ENCODE peak calls at places on chromosome 21, in six cellular contexts. Y is HCT116, V is K562, N is H1, P is HepG2, K is GM12878. H is an unnamed sample. For H3K4me1, the result is how much of the 10 kb centered on the place peaks cover.

GRCh38 chr21:31235671-31236450 is 108.2 kb downstream of the TIAM1 start:
- DNase-seq in Y (no peak), V (no peak), N (no peak), P (no peak), K (no peak), H (no peak)

GRCh38 chr21:37623689-37624088 is 257.1 kb downstream of the DYRK1A start:
- DNase-seq in Y (no peak), V (no peak), N (no peak), P (no peak), K (no peak), H (no peak)

GRCh38 chr21:32094792-32095191 is 184.1 kb downstream of the MIS18A start:
- DNase-seq in Y (peak), V (no peak), N (no peak), P (no peak), K (no peak), H (no peak)

GRCh38 chr21:43812139-43812821 is 22.9 kb downstream of the RRP1 start:
- DNase-seq in Y (no peak), V (no peak), N (no peak), P (peak), K (no peak), H (no peak)

GRCh38 chr21:46184625-46185555 is 631 bp upstream of the SPATC1L start:
- DNase-seq in Y (peak), V (peak), N (peak), P (peak), K (peak), H (peak)

GRCh38 chr21:38242036-38242435 is 14.8 kb upstream of the KCNJ15 start:
- DNase-seq in Y (no peak), V (no peak), N (no peak), P (no peak), K (no peak), H (no peak)

GRCh38 chr21:32728455-32729237 is 833 bp upstream of the SYNJ1 start:
- DNase-seq in Y (no peak), V (no peak), N (no peak), P (no peak), K (no peak), H (no peak)

GRCh38 chr21:43644609-43645008 is 14.7 kb downstream of the HSF2BP start:
- DNase-seq in Y (no peak), V (no peak), N (no peak), P (no peak), K (no peak), H (no peak)

GRCh38 chr21:32499249-32500055 is 85.9 kb downstream of the TCP10L start:
- DNase-seq in Y (no peak), V (no peak), N (no peak), P (no peak), K (no peak), H (no peak)

GRCh38 chr21:46538262-46538661 is 66.6 kb downstream of the S100B start:
- DNase-seq in Y (no peak), V (no peak), N (no peak), P (no peak), K (no peak), H (no peak)

GRCh38 chr21:17002628-17003027 is 510.2 kb upstream of the CXADR start:
- DNase-seq in Y (no peak), V (no peak), N (no peak), P (no peak), K (no peak), H (no peak)

GRCh38 chr21:16330340-16331319 is 600.8 kb downstream of the USP25 start:
- DNase-seq in Y (peak), V (peak), N (no peak), P (peak), K (no peak), H (peak)

GRCh38 chr21:32137266-32137665 is 141.6 kb downstream of the MIS18A start:
- DNase-seq in Y (no peak), V (no peak), N (no peak), P (no peak), K (peak), H (no peak)

GRCh38 chr21:28688381-28688780 is 304.3 kb downstream of the LTN1 start:
- DNase-seq in Y (no peak), V (no peak), N (no peak), P (no peak), K (no peak), H (no peak)

GRCh38 chr21:38493549-38494253 is 4.6 kb downstream of the ERG start:
- DNase-seq in Y (no peak), V (no peak), N (no peak), P (no peak), K (no peak), H (no peak)

GRCh38 chr21:29296452-29296851 is 2.3 kb upstream of the BACH1 start:
- DNase-seq in Y (no peak), V (no peak), N (no peak), P (no peak), K (no peak), H (no peak)

DNA sequence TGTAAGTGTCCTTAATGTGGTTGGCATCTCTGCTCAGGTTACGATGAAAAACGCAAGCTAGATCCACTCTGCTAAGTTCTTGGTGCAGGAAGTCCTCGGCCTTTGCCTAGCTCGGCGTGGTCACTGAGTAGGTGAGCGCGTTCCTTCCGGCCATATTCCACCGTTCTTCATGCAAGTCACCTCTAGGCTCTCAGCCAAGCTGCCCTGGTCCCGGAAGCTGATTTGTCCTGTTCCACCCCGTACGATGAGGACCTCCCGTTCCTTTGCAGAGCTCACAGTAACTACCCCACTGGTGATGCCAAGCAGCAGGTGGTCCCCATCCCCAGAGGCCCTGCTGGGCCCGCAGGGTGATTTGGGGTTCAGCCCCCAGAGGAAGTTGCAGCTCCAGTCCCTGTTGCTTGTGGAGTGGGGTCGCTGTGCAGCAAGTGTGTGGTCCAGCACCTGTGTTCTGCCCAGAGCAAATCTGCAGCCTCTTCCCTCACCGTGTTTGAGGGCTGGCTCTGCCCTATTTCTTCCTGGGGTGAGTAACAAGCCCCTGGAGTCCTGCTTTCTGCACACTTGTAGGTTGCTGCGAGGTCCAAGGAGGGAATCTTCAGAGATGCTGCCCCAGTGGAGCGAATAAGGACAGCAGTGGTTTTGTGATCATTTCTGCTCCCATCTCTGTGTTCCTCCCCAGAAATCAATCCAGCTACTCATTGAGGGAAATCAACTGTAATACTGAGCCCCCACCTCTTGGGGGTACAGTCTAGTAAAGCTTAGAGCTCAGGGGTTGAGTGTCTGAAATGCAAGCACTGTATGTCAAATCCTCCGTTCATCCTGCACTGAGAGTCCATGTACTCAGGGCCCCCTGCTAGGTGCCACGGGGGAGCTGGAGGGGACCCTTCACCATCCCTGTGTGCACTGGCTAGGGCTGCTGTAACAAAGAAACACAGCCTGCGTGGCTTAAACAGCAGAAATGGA is 2.3 kb downstream of the UMODL1 start:
- DNase-seq in Y (no peak), V (no peak), N (no peak), P (no peak), K (no peak), H (no peak)
- H3K4me1 ChIP-seq in Y (under half), V (under half), N (under half), P (under half), K (under half), H (under half)

GRCh38 chr21:39628380-39628779 is 15.6 kb downstream of the B3GALT5 start:
- DNase-seq in Y (no peak), V (no peak), N (no peak), P (no peak), K (no peak), H (no peak)

GRCh38 chr21:39633043-39633442 is 20.3 kb downstream of the B3GALT5 start:
- DNase-seq in Y (peak), V (no peak), N (no peak), P (no peak), K (no peak), H (no peak)

GRCh38 chr21:39631842-39632577 is 19.3 kb downstream of the B3GALT5 start:
- DNase-seq in Y (no peak), V (no peak), N (no peak), P (no peak), K (no peak), H (no peak)

GRCh38 chr21:39630827-39631226 is 18.1 kb downstream of the B3GALT5 start:
- DNase-seq in Y (no peak), V (no peak), N (no peak), P (no peak), K (no peak), H (no peak)

DNA sequence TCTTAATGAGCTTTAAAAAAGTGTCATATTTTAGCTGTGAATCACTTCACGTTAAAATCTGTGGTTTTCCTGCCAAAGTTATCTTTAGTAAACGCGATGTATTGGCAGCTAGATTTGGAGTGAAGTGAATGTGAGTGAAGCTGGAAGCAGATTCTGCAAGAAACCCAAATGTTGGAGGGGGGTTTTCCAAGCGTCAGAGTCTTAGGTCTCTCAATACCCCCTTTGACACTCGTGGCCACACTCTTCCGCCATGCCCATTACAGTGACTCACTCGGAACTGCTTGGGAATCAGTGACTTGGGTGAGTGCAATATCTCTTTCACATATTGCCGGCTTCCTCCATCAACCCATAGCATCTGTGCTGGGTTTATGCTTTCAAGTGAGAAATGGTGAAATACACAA is 17.5 kb downstream of the B3GALT5 start:
- DNase-seq in Y (peak), V (no peak), N (no peak), P (no peak), K (no peak), H (no peak)
- H3K4me2 ChIP-seq in Y (peak), V (no peak), N (no peak), P (no peak), K (no peak), H (peak)

GRCh38 chr21:18373631-18374030 is 30.0 kb downstream of the TMPRSS15 start:
- DNase-seq in Y (no peak), V (no peak), N (no peak), P (no peak), K (no peak), H (no peak)
- TF ChIP-seq SIN3A in Y (no peak), V (no peak), N (no peak), P (no peak), K (no peak), H (no peak)

GRCh38 chr21:45115141-45115540 is 40.8 kb downstream of the ADARB1 start:
- DNase-seq in Y (no peak), V (no peak), N (no peak), P (no peak), K (no peak), H (no peak)

GRCh38 chr21:45112371-45112770 is 38.0 kb downstream of the ADARB1 start:
- DNase-seq in Y (no peak), V (no peak), N (no peak), P (no peak), K (no peak), H (no peak)

GRCh38 chr21:45114475-45114874 is 40.1 kb downstream of the ADARB1 start:
- DNase-seq in Y (no peak), V (no peak), N (no peak), P (no peak), K (no peak), H (no peak)

GRCh38 chr21:45113543-45113942 is 39.2 kb downstream of the ADARB1 start:
- DNase-seq in Y (no peak), V (no peak), N (no peak), P (no peak), K (no peak), H (no peak)

GRCh38 chr21:45114072-45114471 is 39.7 kb downstream of the ADARB1 start:
- DNase-seq in Y (no peak), V (no peak), N (no peak), P (no peak), K (no peak), H (no peak)
- H3K4me1 ChIP-seq in Y (under half), V (under half), N (under half), P (under half), K (under half), H (under half)

GRCh38 chr21:36522174-36522810 is 42.4 kb upstream of the CLDN14 start:
- DNase-seq in Y (no peak), V (no peak), N (no peak), P (no peak), K (no peak), H (no peak)

GRCh38 chr21:36518883-36519492 is 39.1 kb upstream of the CLDN14 start:
- DNase-seq in Y (no peak), V (no peak), N (no peak), P (no peak), K (no peak), H (no peak)

GRCh38 chr21:36526104-36526503 is 46.2 kb upstream of the CLDN14 start:
- DNase-seq in Y (no peak), V (no peak), N (no peak), P (no peak), K (no peak), H (no peak)

DNA sequence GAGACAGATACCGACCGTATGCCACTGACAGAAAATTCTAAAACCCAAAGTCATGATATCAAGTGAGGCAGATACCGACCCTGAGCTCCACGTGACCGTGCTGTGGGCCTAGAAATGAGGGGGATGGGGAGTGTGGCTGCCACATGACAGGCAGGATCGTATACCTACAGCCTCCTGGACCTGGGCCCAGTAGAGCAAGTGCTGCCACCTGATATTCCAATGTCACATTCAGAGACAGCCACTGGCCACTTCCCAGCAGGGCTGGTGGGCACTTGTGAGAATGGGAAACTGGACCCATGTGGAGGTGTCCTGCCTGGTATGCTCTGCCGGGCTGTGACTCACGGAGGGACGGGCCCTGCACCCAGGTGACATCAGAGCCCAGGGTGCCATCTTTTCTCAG is 44.6 kb upstream of the CLDN14 start:
- DNase-seq in Y (no peak), V (no peak), N (no peak), P (no peak), K (no peak), H (no peak)
- H3K4me2 ChIP-seq in Y (no peak), V (no peak), N (no peak), P (no peak), K (no peak), H (no peak)

GRCh38 chr21:34835526-34835925 is 166.7 kb downstream of the CLIC6 start:
- DNase-seq in Y (no peak), V (no peak), N (no peak), P (peak), K (no peak), H (no peak)

GRCh38 chr21:34836933-34837505 is 168.2 kb downstream of the CLIC6 start:
- DNase-seq in Y (no peak), V (no peak), N (no peak), P (no peak), K (no peak), H (no peak)

GRCh38 chr21:34834307-34834706 is 165.5 kb downstream of the CLIC6 start:
- DNase-seq in Y (no peak), V (no peak), N (no peak), P (no peak), K (no peak), H (no peak)

GRCh38 chr21:34834852-34835501 is 166.2 kb downstream of the CLIC6 start:
- DNase-seq in Y (no peak), V (no peak), N (no peak), P (no peak), K (no peak), H (no peak)

DNA sequence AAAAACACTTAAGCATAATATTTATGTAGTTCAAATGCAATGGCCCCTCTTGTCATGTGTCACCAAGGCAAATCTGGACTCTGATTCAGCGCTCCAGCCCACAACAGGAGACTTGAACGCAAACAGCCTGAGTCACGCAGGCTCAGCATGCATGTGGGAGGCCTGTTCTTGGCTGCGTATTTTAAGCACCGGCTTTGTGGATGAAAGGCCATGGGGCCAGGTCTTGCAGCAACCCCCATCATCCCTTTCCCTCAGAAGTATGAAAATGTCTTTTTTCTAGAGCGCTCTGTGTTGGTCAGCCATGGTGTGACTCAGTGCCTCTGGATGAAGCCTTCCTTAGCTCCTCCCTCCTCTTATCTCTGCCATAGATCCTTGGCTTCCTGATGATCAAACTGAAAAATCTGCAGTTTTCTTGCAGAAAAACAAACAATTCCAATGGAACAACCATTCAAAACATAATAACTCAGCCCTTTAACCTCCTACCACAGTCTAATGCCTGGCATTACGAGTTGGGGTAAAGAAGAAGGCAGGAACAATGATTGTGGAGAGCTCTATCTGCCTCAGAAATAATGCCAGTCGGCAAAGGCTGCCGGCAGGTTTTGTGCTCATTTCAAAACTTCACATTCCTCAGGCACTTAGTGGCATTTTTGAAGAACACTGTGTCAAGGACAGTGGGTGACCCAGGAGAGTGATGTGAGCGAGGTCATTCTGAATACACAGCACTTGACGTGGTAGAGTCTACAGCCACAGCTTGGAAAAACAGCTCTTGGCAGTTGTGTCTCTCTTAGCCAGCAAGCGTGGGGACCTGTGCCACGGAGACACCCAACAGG is 167.5 kb downstream of the CLIC6 start:
- DNase-seq in Y (peak), V (no peak), N (no peak), P (peak), K (no peak), H (no peak)
- TF ChIP-seq SIN3A in Y (no peak), V (no peak), N (no peak), P (no peak), K (no peak), H (no peak)